ENCODE peak calls at places on chromosomes 13 and 19, in seven cellular contexts. M, E, T, J, B, I and U are unnamed samples.

GRCh38 chr13:94329277-94329676 is 150.2 kb downstream of the DCT start:
- DNase-seq in I (no peak), M (peak), E (no peak), T (no peak), J (no peak), B (no peak), U (no peak)

GRCh38 chr19:30097746-30098280 is 155.8 kb downstream of the URI1 start:
- DNase-seq in J (no peak), B (no peak), E (no peak), M (no peak), I (no peak), T (no peak), U (no peak)

GRCh38 chr13:113989585-113990300 is 15.9 kb upstream of the C13orf46 start:
- DNase-seq in J (no peak), B (no peak), E (no peak), T (no peak), M (no peak), I (no peak), U (no peak)

GRCh38 chr19:4455742-4456565 is 1.6 kb downstream of the UBXN6 start:
- DNase-seq in T (peak), E (no peak), M (peak), J (peak), B (no peak), I (no peak), U (no peak)

GRCh38 chr13:110924639-110924934 is 9.7 kb upstream of the ANKRD10 start:
- DNase-seq in M (no peak), J (no peak), T (no peak), B (peak), I (no peak), E (no peak), U (no peak)

GRCh38 chr19:6734096-6734696 is 3.2 kb downstream of the GPR108 start:
- DNase-seq in J (no peak), E (no peak), T (no peak), M (no peak), I (no peak), B (no peak), U (no peak)

GRCh38 chr13:61286148-61286745 is 129.4 kb downstream of the PCDH20 start:
- DNase-seq in J (no peak), M (no peak), T (no peak), B (peak), E (peak), I (no peak), U (no peak)

GRCh38 chr19:13100031-13100588 is 2.5 kb downstream of the LYL1 start:
- DNase-seq in E (no peak), J (no peak), B (no peak), M (peak), T (no peak), I (no peak), U (no peak)

GRCh38 chr13:31159306-31159705 is 2.4 kb downstream of the HSPH1 start:
- DNase-seq in B (no peak), T (no peak), J (no peak), E (no peak), M (no peak), I (no peak), U (no peak)

GRCh38 chr19:35347171-35347929 is at the start of gene FFAR1:
- DNase-seq in M (no peak), J (peak), I (no peak), T (peak), B (peak), E (peak), U (peak)

GRCh38 chr13:97492257-97492656 is 58.3 kb downstream of the RAP2A start:
- DNase-seq in I (no peak), M (no peak), J (no peak), B (no peak), E (no peak), T (no peak), U (no peak)

GRCh38 chr19:8569066-8569761 is 8.0 kb downstream of the MYO1F start:
- DNase-seq in J (no peak), E (peak), T (peak), B (no peak), I (no peak), M (no peak), U (peak)

GRCh38 chr19:11377237-11377636 is 2.8 kb downstream of the SWSAP1 start:
- DNase-seq in E (no peak), B (no peak), T (peak), I (no peak), M (peak), J (no peak), U (peak)

GRCh38 chr13:73767191-73767741 is 366.9 kb downstream of the KLF12 start:
- DNase-seq in T (no peak), E (no peak), M (no peak), B (no peak), J (no peak), I (no peak), U (no peak)

GRCh38 chr13:97723655-97724054 is 229.8 kb upstream of the IPO5 start:
- DNase-seq in J (no peak), T (no peak), E (no peak), B (no peak), I (no peak), M (no peak), U (no peak)

GRCh38 chr19:55537741-55538111 is 793 bp upstream of the SBK2 start:
- DNase-seq in M (no peak), T (no peak), J (no peak), E (no peak), B (no peak), I (no peak), U (no peak)

GRCh38 chr19:39232708-39233107 is 12.1 kb downstream of the IFNL3 start:
- DNase-seq in I (no peak), E (no peak), J (no peak), T (no peak), B (no peak), M (no peak), U (no peak)

GRCh38 chr13:113903361-113903760 is 39.5 kb upstream of the GAS6 start:
- DNase-seq in E (peak), B (no peak), I (peak), M (peak), J (no peak), T (no peak), U (peak)

GRCh38 chr13:27960362-27961226 is 8.5 kb downstream of the CDX2 start:
- DNase-seq in I (peak), E (peak), B (peak), J (no peak), T (no peak), M (no peak), U (peak)

GRCh38 chr13:20159646-20160345 is 1.1 kb downstream of the GJA3 start:
- DNase-seq in E (no peak), T (no peak), J (no peak), I (no peak), B (no peak), M (no peak), U (no peak)

GRCh38 chr19:30074096-30074495 is 132.1 kb downstream of the URI1 start:
- DNase-seq in I (no peak), T (no peak), E (no peak), J (no peak), B (no peak), M (no peak), U (peak)

GRCh38 chr13:44045179-44045562 is 165.5 kb downstream of the LACC1 start:
- DNase-seq in I (no peak), E (no peak), J (no peak), M (no peak), B (no peak), T (no peak), U (no peak)

GRCh38 chr13:42893346-42893745 is 98.7 kb downstream of the EPSTI1 start:
- DNase-seq in I (no peak), E (no peak), B (no peak), M (peak), J (no peak), T (no peak), U (no peak)

GRCh38 chr19:20969498-20969897 is 46.4 kb downstream of the ZNF85 start:
- DNase-seq in B (no peak), J (no peak), I (peak), M (no peak), E (no peak), T (no peak), U (no peak)

GRCh38 chr19:16160943-16161560 is 12.3 kb downstream of the CIB3 start:
- DNase-seq in J (no peak), I (no peak), T (no peak), B (no peak), E (no peak), M (no peak), U (no peak)

GRCh38 chr19:47381653-47382279 is 32.7 kb downstream of the DHX34 start:
- DNase-seq in I (no peak), J (no peak), M (no peak), E (peak), T (no peak), B (no peak), U (no peak)

GRCh38 chr19:41373993-41374392 is 2.3 kb upstream of the TMEM91 start:
- DNase-seq in E (peak), T (peak), M (peak), I (peak), J (peak), B (no peak), U (peak)

GRCh38 chr19:5170329-5170745 is 170.3 kb downstream of the PTPRS start:
- DNase-seq in E (peak), J (no peak), B (peak), I (peak), M (no peak), T (no peak), U (no peak)

GRCh38 chr13:110633776-110634175 is 18.4 kb downstream of the NAXD start:
- DNase-seq in T (no peak), M (no peak), E (no peak), I (no peak), B (no peak), J (no peak), U (no peak)

GRCh38 chr13:95403349-95404140 is 102.3 kb upstream of the ABCC4 start:
- DNase-seq in E (no peak), T (no peak), I (no peak), J (no peak), B (peak), M (no peak), U (no peak)

GRCh38 chr13:109973279-109973678 is 186.9 kb upstream of the IRS2 start:
- DNase-seq in T (no peak), M (no peak), I (no peak), J (no peak), E (no peak), B (no peak), U (peak)

GRCh38 chr19:46886546-46887239 is 25.9 kb downstream of the ARHGAP35 start:
- DNase-seq in M (no peak), T (no peak), B (no peak), J (no peak), I (no peak), E (no peak), U (no peak)

GRCh38 chr13:53691417-53691816 is 662.8 kb downstream of the OLFM4 start:
- DNase-seq in I (no peak), J (no peak), E (no peak), B (no peak), M (no peak), T (no peak), U (no peak)

GRCh38 chr19:45587873-45588272 is 3.3 kb upstream of the OPA3 start:
- DNase-seq in M (no peak), E (no peak), B (no peak), J (no peak), I (no peak), T (no peak), U (no peak)

GRCh38 chr19:45589768-45590167 is 5.2 kb upstream of the OPA3 start:
- DNase-seq in B (no peak), I (no peak), T (no peak), M (no peak), J (no peak), E (no peak), U (no peak)

GRCh38 chr19:45585158-45585577 is 566 bp upstream of the OPA3 start:
- DNase-seq in T (no peak), E (no peak), J (no peak), B (no peak), I (no peak), M (no peak), U (no peak)

GRCh38 chr19:45581576-45581975 is 3.0 kb downstream of the OPA3 start:
- DNase-seq in B (no peak), M (no peak), E (no peak), T (no peak), I (no peak), J (no peak), U (no peak)

DNA sequence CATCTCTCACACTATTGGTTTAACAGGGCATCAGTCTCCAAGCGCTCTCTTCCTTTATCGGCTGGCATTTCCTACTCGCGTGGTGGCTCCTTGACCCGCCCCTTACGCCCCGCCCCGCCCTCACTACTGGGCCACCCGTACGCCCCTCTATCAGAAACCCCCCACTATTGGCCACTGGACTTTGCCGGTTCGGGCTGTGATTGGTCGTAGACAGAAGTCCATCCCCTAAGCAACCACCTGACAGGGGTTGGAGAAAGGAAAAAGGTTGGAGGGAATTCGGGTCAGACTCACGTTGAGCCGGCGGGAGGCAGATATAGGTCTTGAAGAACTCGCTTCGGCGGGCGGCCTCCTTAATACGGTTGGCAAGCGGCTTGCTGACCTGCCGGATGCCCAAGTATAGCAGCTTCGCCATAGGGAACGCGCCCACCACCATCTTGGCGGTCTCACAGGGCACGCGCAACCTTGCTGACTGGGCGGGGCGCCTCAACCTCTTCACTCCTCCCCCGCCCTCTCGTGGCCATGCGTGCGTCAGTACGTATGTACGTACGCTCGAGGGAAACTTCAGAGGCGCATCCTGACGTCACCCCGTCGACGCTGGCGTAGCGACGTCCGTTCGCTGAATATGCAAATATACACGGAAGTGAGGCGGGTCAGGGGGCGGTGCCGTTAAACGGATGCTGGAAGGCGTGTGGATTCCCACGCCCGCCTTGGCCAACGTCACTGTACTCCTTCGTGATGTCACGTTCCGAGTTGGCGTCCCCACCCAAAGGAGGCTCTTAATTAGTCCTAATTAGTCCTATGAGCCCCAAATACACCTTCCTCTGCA is at the start of gene OPA3:
- DNase-seq in J (peak), T (peak), I (peak), B (peak), E (peak), M (peak), U (peak)
- TF ChIP-seq POLR2A in J (no peak), T (peak), I (peak), B (peak), E (no peak), M (peak), U (peak)

GRCh38 chr19:17726136-17726741 is 7.0 kb downstream of the MAP1S start:
- DNase-seq in E (no peak), T (no peak), J (no peak), M (no peak), B (no peak), I (no peak), U (no peak)

GRCh38 chr19:17727843-17728242 is 8.6 kb downstream of the MAP1S start:
- DNase-seq in M (no peak), E (no peak), T (no peak), B (no peak), I (no peak), J (no peak), U (no peak)

GRCh38 chr19:17726914-17727773 is 7.9 kb downstream of the MAP1S start:
- DNase-seq in T (no peak), E (no peak), M (no peak), I (no peak), J (no peak), B (no peak), U (no peak)

GRCh38 chr19:17724655-17725054 is 5.4 kb downstream of the MAP1S start:
- DNase-seq in I (no peak), M (no peak), E (no peak), B (no peak), T (no peak), J (no peak), U (no peak)

GRCh38 chr19:17725422-17726078 is 6.3 kb downstream of the MAP1S start:
- DNase-seq in B (peak), E (no peak), T (no peak), J (no peak), I (no peak), M (no peak), U (no peak)
- TF ChIP-seq CTCF in B (peak), E (no peak), T (no peak), J (no peak), I (no peak), M (no peak), U (no peak)

GRCh38 chr13:32254916-32255743 is 60.0 kb downstream of the ZAR1L start:
- DNase-seq in E (no peak), I (no peak), J (no peak), M (no peak), T (no peak), B (no peak), U (no peak)
- TF ChIP-seq POLR2A in E (no peak), I (no peak), J (no peak), M (no peak), T (no peak), B (no peak), U (no peak)

DNA sequence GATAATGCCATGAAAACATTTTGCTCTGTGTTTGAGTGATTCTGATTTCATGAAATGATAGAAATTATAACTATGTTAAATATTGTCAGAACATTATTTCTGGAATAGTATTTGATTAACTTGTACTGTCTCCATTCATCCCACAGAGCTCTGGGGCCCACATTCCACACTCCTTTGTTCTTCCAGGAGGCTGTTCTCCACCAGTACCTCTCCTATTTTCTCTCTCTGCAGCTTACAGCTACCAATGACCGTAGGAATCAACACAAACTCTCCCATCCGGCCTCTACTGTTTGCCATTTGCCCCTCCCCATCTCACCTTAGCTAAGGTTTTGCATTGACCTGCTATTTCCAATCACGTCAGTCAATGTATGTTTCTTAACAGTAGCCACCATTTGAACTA is 241.0 kb downstream of the LMO7 start:
- DNase-seq in M (no peak), J (no peak), I (no peak), T (no peak), B (no peak), E (no peak), U (no peak)
- TF ChIP-seq CTCF in M (no peak), J (no peak), I (no peak), T (no peak), B (no peak), E (no peak), U (no peak)